ENCODE peak calls at places on chromosomes 1 and 21, in eight cellular contexts. G, J, P, Y, V, W, Q and R are unnamed samples. For H3K9me3 and H3K4me1, the result is how much of the 10 kb centered on the place peaks cover.

GRCh38 chr1:222792744-222793143 is 22.1 kb upstream of the DISP1 start:
- DNase-seq in G (no peak), J (no peak), P (no peak), Y (no peak), V (no peak), W (no peak), Q (no peak), R (no peak)

GRCh38 chr1:119285482-119285881 is 83.1 kb upstream of the HAO2 start:
- DNase-seq in G (no peak), J (no peak), P (no peak), Y (no peak), V (no peak), W (no peak), Q (no peak), R (no peak)

GRCh38 chr1:194289569-194290266 is 1103.3 kb upstream of the B3GALT2 start:
- DNase-seq in G (peak), J (no peak), P (no peak), Y (peak), V (no peak), W (no peak), Q (no peak), R (no peak)

GRCh38 chr1:15950763-15951295 is 25.1 kb downstream of the ZBTB17 start:
- DNase-seq in G (peak), J (no peak), P (no peak), Y (peak), V (no peak), W (no peak), Q (peak), R (no peak)

GRCh38 chr1:8482844-8483436 is 165.0 kb downstream of the SLC45A1 start:
- DNase-seq in G (no peak), J (no peak), P (no peak), Y (no peak), V (no peak), W (no peak), Q (no peak), R (no peak)

GRCh38 chr1:21922103-21923014 is 14.8 kb downstream of the HSPG2 start:
- DNase-seq in G (no peak), J (no peak), P (no peak), Y (no peak), V (no peak), W (no peak), Q (peak), R (no peak)

GRCh38 chr1:192010406-192010805 is 147.9 kb upstream of the RGS18 start:
- DNase-seq in G (no peak), J (no peak), P (no peak), Y (no peak), V (no peak), W (no peak), Q (no peak), R (no peak)

GRCh38 chr1:30650959-30651320 is 72.4 kb downstream of the MATN1 start:
- DNase-seq in G (no peak), J (no peak), P (no peak), Y (no peak), V (no peak), W (no peak), Q (no peak), R (no peak)

GRCh38 chr1:205247130-205247921 is 19.6 kb downstream of the TMCC2 start:
- DNase-seq in G (no peak), J (no peak), P (no peak), Y (no peak), V (peak), W (no peak), Q (no peak), R (no peak)

GRCh38 chr21:34693192-34693810 is 24.5 kb downstream of the CLIC6 start:
- DNase-seq in G (peak), J (peak), P (peak), Y (peak), V (peak), W (no peak), Q (no peak), R (no peak)

GRCh38 chr1:236914375-236914774 is 89.9 kb downstream of the MT1HL1 start:
- DNase-seq in G (no peak), J (no peak), P (no peak), Y (no peak), V (no peak), W (no peak), Q (no peak), R (no peak)

GRCh38 chr1:170032531-170033295 is 41.8 kb downstream of the KIFAP3 start:
- DNase-seq in G (no peak), J (no peak), P (no peak), Y (no peak), V (no peak), W (no peak), Q (no peak), R (no peak)

GRCh38 chr1:232142403-232143314 is 487.3 kb downstream of the SIPA1L2 start:
- DNase-seq in G (no peak), J (no peak), P (no peak), Y (no peak), V (peak), W (no peak), Q (peak), R (peak)

GRCh38 chr1:208068908-208069307 is 158.0 kb upstream of the CD34 start:
- DNase-seq in G (no peak), J (no peak), P (no peak), Y (no peak), V (no peak), W (no peak), Q (no peak), R (no peak)

GRCh38 chr1:3019007-3019515 is 2.2 kb upstream of the ACTRT2 start:
- DNase-seq in G (no peak), J (no peak), P (no peak), Y (peak), V (no peak), W (no peak), Q (no peak), R (peak)

GRCh38 chr1:177092001-177092400 is 72.5 kb downstream of the ASTN1 start:
- DNase-seq in G (no peak), J (no peak), P (no peak), Y (no peak), V (no peak), W (no peak), Q (no peak), R (no peak)

GRCh38 chr1:114122891-114123621 is 30.6 kb downstream of the SYT6 start:
- DNase-seq in G (no peak), J (no peak), P (no peak), Y (no peak), V (no peak), W (no peak), Q (no peak), R (no peak)

GRCh38 chr1:203661572-203661971 is 34.9 kb downstream of the ATP2B4 start:
- DNase-seq in G (no peak), J (no peak), P (peak), Y (peak), V (peak), W (no peak), Q (no peak), R (no peak)

GRCh38 chr1:19343617-19344350 is 31.7 kb downstream of the SLC66A1 start:
- DNase-seq in G (no peak), J (no peak), P (no peak), Y (no peak), V (no peak), W (no peak), Q (no peak), R (peak)

GRCh38 chr1:35851175-35851869 is 31.7 kb upstream of the AGO1 start:
- DNase-seq in G (no peak), J (no peak), P (no peak), Y (no peak), V (no peak), W (no peak), Q (no peak), R (no peak)

GRCh38 chr1:20725189-20726106 is 7.1 kb downstream of the SH2D5 start:
- DNase-seq in G (no peak), J (no peak), P (no peak), Y (peak), V (no peak), W (no peak), Q (no peak), R (no peak)

GRCh38 chr1:185786524-185786923 is 52.3 kb downstream of the HMCN1 start:
- DNase-seq in G (no peak), J (no peak), P (no peak), Y (no peak), V (no peak), W (no peak), Q (no peak), R (no peak)

GRCh38 chr1:94925561-94926364 is 1.1 kb downstream of the CNN3 start:
- DNase-seq in G (peak), J (peak), P (peak), Y (peak), V (peak), W (peak), Q (peak), R (peak)

GRCh38 chr1:25527946-25528595 is 15.3 kb upstream of the LDLRAP1 start:
- DNase-seq in G (no peak), J (no peak), P (no peak), Y (no peak), V (no peak), W (no peak), Q (no peak), R (no peak)

GRCh38 chr1:235270625-235271024 is 57.4 kb downstream of the ARID4B start:
- DNase-seq in G (no peak), J (no peak), P (no peak), Y (no peak), V (no peak), W (no peak), Q (no peak), R (no peak)

GRCh38 chr1:212671342-212672031 is 28.2 kb downstream of the BATF3 start:
- DNase-seq in G (no peak), J (no peak), P (peak), Y (peak), V (peak), W (peak), Q (no peak), R (no peak)

GRCh38 chr21:26777166-26777565 is 68.0 kb downstream of the ADAMTS1 start:
- DNase-seq in G (no peak), J (no peak), P (no peak), Y (no peak), V (no peak), W (no peak), Q (no peak), R (no peak)

GRCh38 chr1:115714572-115715141 is 53.9 kb downstream of the CASQ2 start:
- DNase-seq in G (no peak), J (no peak), P (peak), Y (no peak), V (no peak), W (peak), Q (peak), R (peak)

GRCh38 chr21:30138483-30138882 is 28.1 kb downstream of the CLDN17 start:
- DNase-seq in G (no peak), J (no peak), P (no peak), Y (no peak), V (no peak), W (no peak), Q (no peak), R (no peak)
- H3K9me3 ChIP-seq in G (under half), J (under half), P (under half), Y (under half), V (under half), W (under half), Q (under half), R (under half)

GRCh38 chr1:7383671-7384070 is 387.4 kb upstream of the VAMP3 start:
- DNase-seq in G (no peak), J (no peak), P (no peak), Y (peak), V (no peak), W (no peak), Q (no peak), R (no peak)

GRCh38 chr1:7384121-7384520 is 387.0 kb upstream of the VAMP3 start:
- DNase-seq in G (no peak), J (no peak), P (no peak), Y (peak), V (no peak), W (no peak), Q (no peak), R (no peak)

GRCh38 chr1:7384679-7385078 is 386.4 kb upstream of the VAMP3 start:
- DNase-seq in G (no peak), J (no peak), P (no peak), Y (peak), V (no peak), W (no peak), Q (no peak), R (no peak)

GRCh38 chr1:7380712-7381111 is 390.4 kb upstream of the VAMP3 start:
- DNase-seq in G (no peak), J (no peak), P (no peak), Y (peak), V (no peak), W (no peak), Q (no peak), R (no peak)

GRCh38 chr1:7382971-7383370 is 388.1 kb upstream of the VAMP3 start:
- DNase-seq in G (no peak), J (no peak), P (no peak), Y (no peak), V (no peak), W (no peak), Q (no peak), R (no peak)
- H3K4me1 ChIP-seq in G (under half), J (under half), P (under half), Y (under half), V (under half), W (under half), Q (under half), R (under half)

DNA sequence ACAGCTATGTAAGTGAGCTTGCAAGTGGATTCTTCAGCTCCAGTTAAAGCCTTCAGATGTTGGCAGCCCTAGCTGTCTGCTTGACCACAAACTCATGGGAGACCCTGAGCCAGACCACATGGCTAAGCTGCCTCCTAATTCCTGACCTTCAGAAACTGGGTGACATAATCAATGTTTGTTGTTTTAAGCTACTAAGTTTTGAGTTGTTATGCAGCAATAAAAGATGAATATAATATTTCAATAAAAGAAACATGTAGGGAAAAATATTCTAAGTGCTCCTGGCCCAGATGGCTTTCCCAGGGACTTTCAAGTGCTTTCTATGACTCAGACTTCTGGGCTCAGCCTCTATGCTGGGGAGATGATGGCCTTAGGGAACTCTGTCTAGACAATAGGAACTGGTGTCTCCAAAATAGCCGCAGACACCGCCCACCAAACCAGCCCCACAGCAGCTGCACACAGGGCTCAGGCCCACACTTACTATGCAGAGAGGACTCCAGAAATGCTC is 20.3 kb upstream of the AZIN2 start:
- DNase-seq in G (no peak), J (no peak), P (peak), Y (no peak), V (peak), W (peak), Q (peak), R (no peak)
- H3K27ac ChIP-seq in G (no peak), J (no peak), P (no peak), Y (no peak), V (peak), W (no peak), Q (no peak), R (peak)

GRCh38 chr1:248593226-248593625 is 4.3 kb downstream of the OR2T10 start:
- DNase-seq in G (no peak), J (no peak), P (no peak), Y (no peak), V (no peak), W (no peak), Q (no peak), R (no peak)
- H3K9me3 ChIP-seq in G (under half), J (under half), P (under half), Y (under half), V (under half), W (under half), Q (under half), R (under half)

DNA sequence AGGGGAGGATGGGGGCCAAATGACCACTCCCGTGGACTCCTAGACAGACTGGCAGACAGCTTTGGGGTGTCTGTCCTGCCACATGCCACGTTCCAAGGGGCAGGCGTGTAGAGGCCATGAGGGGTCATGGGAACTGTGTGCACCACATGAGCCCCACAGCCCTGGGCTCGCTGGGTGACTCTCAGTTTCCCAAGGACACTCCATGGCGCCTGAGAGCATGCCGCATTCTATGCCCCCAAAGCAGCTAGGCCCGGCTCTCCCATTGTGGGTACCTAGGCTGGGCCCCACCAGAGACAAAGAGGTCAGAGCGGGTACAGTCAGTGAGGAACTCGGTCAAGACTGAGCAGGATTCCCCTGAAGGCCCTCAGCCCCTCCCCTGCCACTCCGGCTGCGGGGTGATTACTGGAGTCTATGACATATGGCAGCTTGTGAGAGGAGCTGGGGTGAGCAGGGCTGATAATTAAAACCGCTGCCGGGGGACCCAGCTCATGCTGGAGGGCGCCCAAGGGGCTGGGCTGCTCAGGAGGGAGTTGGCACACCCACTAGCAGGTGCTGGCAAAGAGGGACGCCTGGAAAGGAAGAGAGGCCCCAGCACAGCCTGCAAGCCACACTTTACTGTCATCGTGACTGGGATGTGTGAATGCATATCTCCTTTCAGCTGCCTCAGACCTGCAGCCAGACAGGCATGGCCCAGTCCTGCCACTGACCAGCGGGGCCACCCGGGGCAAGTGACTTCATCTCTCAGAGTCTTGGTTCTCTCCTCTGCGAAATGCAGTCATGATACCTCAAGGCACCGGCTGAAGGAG is 8.4 kb downstream of the LRP8 start:
- DNase-seq in G (no peak), J (no peak), P (no peak), Y (no peak), V (no peak), W (peak), Q (peak), R (no peak)
- H3K4me1 ChIP-seq in G (under half), J (under half), P (under half), Y (under half), V (under half), W (under half), Q (under half), R (under half)

DNA sequence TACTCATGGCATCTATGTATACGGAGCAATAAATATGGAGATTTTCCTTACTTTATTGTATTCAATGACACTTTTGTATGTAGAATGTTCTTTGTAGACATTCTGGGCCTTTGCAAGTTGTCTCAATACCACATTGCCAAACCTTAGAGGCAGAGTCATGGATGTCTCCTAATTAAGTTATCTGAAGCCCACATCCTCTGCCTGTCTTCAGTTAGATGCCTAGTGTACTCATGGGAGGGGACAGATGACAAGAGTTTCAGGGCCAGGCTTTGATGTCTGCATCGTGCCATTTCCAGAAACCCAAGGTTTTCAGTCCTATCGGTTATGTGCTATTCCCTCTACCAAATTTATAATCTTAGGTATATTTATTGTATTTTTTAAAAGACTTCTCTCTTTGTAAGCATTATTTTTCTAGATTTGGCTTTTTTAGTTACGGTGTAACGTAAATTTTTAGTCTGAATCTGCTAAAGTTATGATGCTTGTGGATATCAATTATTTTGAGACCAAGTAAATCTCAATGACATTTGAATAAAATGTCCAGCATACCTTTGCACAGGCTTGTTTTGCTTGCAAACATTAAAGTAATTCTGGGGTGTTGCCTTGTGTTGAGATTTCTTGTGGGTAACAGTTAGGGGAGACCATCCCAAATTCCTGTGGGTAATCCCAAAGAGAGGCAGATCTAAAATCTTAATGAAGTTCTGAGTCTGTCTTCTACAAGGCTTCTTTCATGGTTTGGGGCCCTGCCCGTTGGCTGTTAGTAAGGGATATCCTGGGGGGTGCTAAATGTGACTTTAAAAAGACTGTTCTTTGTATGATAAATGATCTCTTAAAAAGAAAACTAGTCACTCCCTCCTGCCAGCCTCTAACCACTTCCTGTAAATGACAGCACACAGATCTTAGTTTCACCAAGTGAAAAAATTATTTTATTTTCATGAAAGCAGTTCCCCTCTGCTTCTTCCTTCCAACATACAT is 8.0 kb upstream of the MACF1 start:
- DNase-seq in G (peak), J (no peak), P (no peak), Y (peak), V (peak), W (no peak), Q (no peak), R (no peak)
- H3K27ac ChIP-seq in G (peak), J (no peak), P (peak), Y (peak), V (peak), W (peak), Q (peak), R (peak)

GRCh38 chr21:44317241-44317782 is 17.5 kb downstream of the PFKL start:
- DNase-seq in G (no peak), J (no peak), P (no peak), Y (no peak), V (no peak), W (no peak), Q (no peak), R (no peak)

GRCh38 chr21:44319407-44320065 is 19.7 kb downstream of the CFAP410 start:
- DNase-seq in G (no peak), J (no peak), P (no peak), Y (no peak), V (no peak), W (no peak), Q (no peak), R (no peak)

GRCh38 chr21:44316277-44316900 is 16.5 kb downstream of the PFKL start:
- DNase-seq in G (no peak), J (no peak), P (no peak), Y (no peak), V (no peak), W (no peak), Q (no peak), R (no peak)

GRCh38 chr21:44318489-44319285 is 18.8 kb downstream of the PFKL start:
- DNase-seq in G (no peak), J (no peak), P (no peak), Y (no peak), V (no peak), W (no peak), Q (no peak), R (no peak)

GRCh38 chr21:44317871-44318270 is 18.0 kb downstream of the PFKL start:
- DNase-seq in G (no peak), J (no peak), P (no peak), Y (no peak), V (no peak), W (no peak), Q (no peak), R (no peak)
- H3K9me3 ChIP-seq in G (under half), J (under half), P (under half), Y (under half), V (under half), W (under half), Q (under half), R (under half)